ENCODE peak calls at places on chromosome X, in five cellular contexts. C, D, L, S and R are unnamed samples.

GRCh38 chrX:107894038-107894437 is 68.4 kb downstream of the MID2 start:
- DNase-seq in L (peak), D (peak), C (peak), S (peak), R (peak)

GRCh38 chrX:119654112-119654531 is 38.8 kb downstream of the SEPTIN6 start:
- DNase-seq in L (peak), D (no peak), C (peak), S (peak), R (peak)

GRCh38 chrX:44265559-44265958 is 77.9 kb downstream of the EFHC2 start:
- DNase-seq in S (no peak), C (no peak), D (no peak), L (no peak), R (no peak)

GRCh38 chrX:100819534-100819836 is 706 bp upstream of the CSTF2 start:
- DNase-seq in C (no peak), S (no peak), D (no peak), L (no peak), R (no peak)

GRCh38 chrX:42597481-42597880 is 180.5 kb downstream of the PPP1R2C start:
- DNase-seq in L (no peak), C (no peak), S (no peak), D (no peak), R (no peak)

GRCh38 chrX:130098202-130098552 is 12.1 kb downstream of the ELF4 start:
- DNase-seq in C (no peak), L (no peak), D (no peak), S (peak), R (no peak)

GRCh38 chrX:119685225-119686066 is 7.5 kb downstream of the SEPTIN6 start:
- DNase-seq in L (no peak), C (no peak), D (no peak), S (no peak), R (no peak)

GRCh38 chrX:99939883-99940232 is 470.2 kb downstream of the PCDH19 start:
- DNase-seq in C (no peak), L (no peak), S (no peak), D (no peak), R (no peak)

GRCh38 chrX:316351-317325 is 2.0 kb downstream of the GTPBP6 start:
- DNase-seq in S (no peak), D (no peak), L (no peak), C (no peak), R (no peak)

GRCh38 chrX:28752330-28752729 is 165.1 kb downstream of the IL1RAPL1 start:
- DNase-seq in D (no peak), S (no peak), L (no peak), C (no peak), R (no peak)

GRCh38 chrX:49761481-49761880 is 65.7 kb upstream of the PAGE1 start:
- DNase-seq in S (peak), C (peak), L (no peak), D (no peak), R (peak)

GRCh38 chrX:115652221-115652620 is 91.2 kb downstream of the PLS3 start:
- DNase-seq in S (no peak), D (no peak), C (peak), L (no peak), R (peak)

GRCh38 chrX:20063716-20064351 is 52.9 kb downstream of the MAP7D2 start:
- DNase-seq in C (no peak), S (peak), D (no peak), L (no peak), R (no peak)
- TF ChIP-seq CTCF in C (peak), S (peak), D (no peak), L (peak), R (peak)

GRCh38 chrX:154840856-154841255 is 6.4 kb upstream of the SMIM9 start:
- DNase-seq in D (no peak), S (peak), C (peak), L (no peak), R (peak)
- TF ChIP-seq CTCF in D (peak), S (peak), C (peak), L (peak), R (peak)

DNA sequence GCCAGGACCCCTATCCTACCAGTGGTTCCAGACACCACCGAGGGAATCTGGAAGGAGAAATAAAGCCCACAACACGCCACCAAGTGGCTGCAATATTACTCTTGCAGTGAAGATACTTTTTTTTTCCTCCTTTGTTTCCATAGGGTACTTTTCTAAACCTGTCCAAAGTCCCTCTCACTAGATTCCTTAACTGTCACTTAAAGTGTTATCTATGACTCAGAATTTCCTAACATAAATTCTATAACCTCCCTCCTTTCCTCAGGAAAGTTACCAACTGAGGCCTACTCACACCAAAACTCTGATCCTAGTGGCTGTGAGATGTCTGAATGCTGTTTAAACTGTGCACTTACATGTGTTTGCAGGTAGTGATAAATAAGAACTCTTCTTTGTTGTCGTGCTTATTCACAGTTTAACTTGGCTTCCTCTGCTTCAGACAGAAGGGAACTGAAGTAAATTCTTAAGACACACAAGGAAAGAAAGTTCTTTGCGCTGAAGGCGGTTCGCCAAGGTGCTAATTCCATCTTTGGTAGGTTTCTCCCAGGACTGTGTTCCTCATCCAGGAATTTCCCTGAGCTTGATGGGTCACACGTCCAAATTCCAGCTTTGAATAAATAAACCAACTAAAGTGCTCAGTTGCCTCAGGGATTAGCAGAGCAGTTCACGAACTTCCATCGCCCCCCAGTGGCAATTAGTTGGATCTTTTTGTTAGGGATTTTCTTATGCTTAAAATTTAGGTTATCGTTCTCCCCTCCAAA is 10.7 kb upstream of the HCCS start:
- DNase-seq in C (peak), L (peak), D (no peak), S (peak), R (peak)
- TF ChIP-seq CTCF in C (peak), L (peak), D (no peak), S (peak), R (peak)

GRCh38 chrX:23035493-23035892 is 35.7 kb downstream of the DDX53 start:
- DNase-seq in L (no peak), S (no peak), D (no peak), C (no peak), R (no peak)
- TF ChIP-seq CTCF in L (no peak), S (no peak), D (no peak), C (no peak), R (no peak)

GRCh38 chrX:30935985-30936384 is 46.9 kb upstream of the TAB3 start:
- DNase-seq in C (peak), S (peak), D (no peak), L (peak), R (peak)
- TF ChIP-seq CTCF in C (peak), S (peak), D (no peak), L (peak), R (peak)

GRCh38 chrX:151153086-151153485 is 23.3 kb upstream of the GPR50 start:
- DNase-seq in C (peak), L (peak), S (peak), D (no peak), R (peak)
- TF ChIP-seq CTCF in C (peak), L (peak), S (no peak), D (no peak), R (peak)

GRCh38 chrX:26783512-26784225 is 567.7 kb downstream of the MAGEB5 start:
- DNase-seq in D (no peak), L (peak), S (peak), C (peak), R (peak)

GRCh38 chrX:26778320-26778888 is 562.4 kb downstream of the MAGEB5 start:
- DNase-seq in C (no peak), L (no peak), S (no peak), D (no peak), R (no peak)
- TF ChIP-seq CTCF in C (no peak), L (peak), S (no peak), D (no peak), R (no peak)